ENCODE peak calls at places on chromosomes 6 and 20, in seven cellular contexts. D is AG08395; L is stimulated activated CD4-positive, alpha-beta T cell treated with anti-CD3 and anti-CD28 coated beads, Interleukin-2, amount 100 ng/mL, for 24 hours; Y is HT1080; W is CD4-positive, CD25-positive, alpha-beta regulatory T cell; N is lower leg skin; P is PC-3. Q is an unnamed sample.

GRCh38 chr20:45368221-45368980 is 5.4 kb downstream of the SYS1 start:
- DNase-seq in D (no peak), L (no peak), Y (no peak), W (peak; percentile 77), N (no peak), P (no peak), Q (no peak)

GRCh38 chr6:73901311-73901710 is 205.3 kb downstream of the CD109 start:
- DNase-seq in D (no peak), L (no peak), Y (no peak), W (no peak), N (no peak), P (no peak), Q (no peak)

GRCh38 chr6:128482642-128483041 is 37.8 kb downstream of the PTPRK start:
- DNase-seq in D (no peak), L (no peak), Y (no peak), W (no peak), N (no peak), P (no peak), Q (no peak)

GRCh38 chr6:152636675-152637421 is at the start of gene SYNE1:
- DNase-seq in D (peak; percentile 53), L (no peak), Y (no peak), W (no peak), N (no peak), P (no peak), Q (no peak)

GRCh38 chr6:31900917-31901414 is 920 bp downstream of the ZBTB12 start:
- DNase-seq in D (no peak), L (no peak), Y (no peak), W (no peak), N (no peak), P (no peak), Q (no peak)

GRCh38 chr6:48476257-48476656 is 365.3 kb upstream of the PTCHD4 start:
- DNase-seq in D (no peak), L (no peak), Y (peak; percentile 26), W (no peak), N (no peak), P (peak; percentile 41), Q (peak; percentile 38)

GRCh38 chr6:71602385-71602949 is 283.9 kb upstream of the RIMS1 start:
- DNase-seq in D (peak; percentile 75), L (no peak), Y (peak; percentile 72), W (no peak), N (no peak), P (peak; percentile 59), Q (peak; percentile 55)

GRCh38 chr6:100622907-100623692 is 158.4 kb upstream of the SIM1 start:
- DNase-seq in D (peak; percentile 21), L (no peak), Y (peak; percentile 11), W (no peak), N (no peak), P (no peak), Q (peak; percentile 65)